ENCODE peak calls at places on chromosome 10, in eight cellular contexts. K is caudate nucleus; J is endothelial cell; T is HS-5; O is colonic mucosa; Z is stimulated activated CD8-positive, alpha-beta memory T cell treated with anti-CD3 and anti-CD28 coated beads, Interleukin-2, amount 100 ng/mL, for 48 hours; B is adipocyte; R is C1 segment of cervical spinal cord. V is an unnamed sample.

GRCh38 chr10:78876449-78876848 is 192.3 kb upstream of the ZMIZ1 start:
- DNase-seq in K (no peak), J (no peak), T (no peak), O (no peak), Z (no peak), B (no peak), R (no peak), V (no peak)

GRCh38 chr10:123556736-123557135 is 109.4 kb upstream of the GPR26 start:
- DNase-seq in K (no peak), J (no peak), T (no peak), O (no peak), Z (no peak), B (no peak), R (no peak), V (no peak)

GRCh38 chr10:68007356-68007755 is 67.7 kb downstream of the HERC4 start:
- DNase-seq in K (no peak), J (no peak), T (no peak), O (no peak), Z (no peak), B (no peak), R (no peak), V (no peak)

GRCh38 chr10:63068246-63068645 is 64.9 kb upstream of the NRBF2 start:
- DNase-seq in K (no peak), J (no peak), T (no peak), O (no peak), Z (no peak), B (peak), R (no peak), V (peak)

GRCh38 chr10:46523119-46523880 is 33.2 kb downstream of the GPRIN2 start:
- DNase-seq in K (no peak), J (no peak), T (no peak), O (peak), Z (no peak), B (no peak), R (no peak), V (no peak)

GRCh38 chr10:93458821-93459257 is 23.3 kb downstream of the MYOF start:
- DNase-seq in K (no peak), J (no peak), T (peak), O (no peak), Z (no peak), B (peak), R (peak), V (no peak)

GRCh38 chr10:43322769-43323168 is 48.7 kb upstream of the FXYD4 start:
- DNase-seq in K (peak), J (peak), T (no peak), O (peak), Z (peak), B (peak), R (peak), V (peak)

GRCh38 chr10:88253-88652 is 39.2 kb upstream of the TUBB8 start:
- DNase-seq in K (no peak), J (no peak), T (no peak), O (no peak), Z (no peak), B (no peak), R (no peak), V (no peak)

GRCh38 chr10:14481752-14482151 is 151.0 kb upstream of the FRMD4A start:
- DNase-seq in K (no peak), J (no peak), T (no peak), O (no peak), Z (no peak), B (no peak), R (peak), V (no peak)

GRCh38 chr10:50395279-50395678 is 144.0 kb upstream of the ASAH2 start:
- DNase-seq in K (no peak), J (no peak), T (no peak), O (no peak), Z (no peak), B (no peak), R (no peak), V (no peak)

GRCh38 chr10:71324743-71325142 is 5.7 kb downstream of the SLC29A3 start:
- DNase-seq in K (no peak), J (no peak), T (no peak), O (no peak), Z (no peak), B (no peak), R (no peak), V (no peak)

GRCh38 chr10:7788640-7789335 is 811 bp downstream of the ATP5F1C start:
- DNase-seq in K (no peak), J (no peak), T (no peak), O (peak), Z (no peak), B (peak), R (no peak), V (no peak)

GRCh38 chr10:122163182-122164027 is 107.7 kb upstream of the BTBD16 start:
- DNase-seq in K (no peak), J (peak), T (no peak), O (no peak), Z (no peak), B (peak), R (no peak), V (no peak)